ENCODE peak calls at places on chromosomes 13 and 19, in eight cellular contexts. M, Y, A, H, L, G, C and W are unnamed samples. For H3K9me3, the result is how much of the 10 kb centered on the place peaks cover.

GRCh38 chr13:33524086-33524485 is 238.5 kb upstream of the STARD13 start:
- DNase-seq in Y (peak), L (peak), C (no peak), A (no peak), M (no peak), H (no peak), G (no peak), W (no peak)

GRCh38 chr13:102596147-102597028 is at the start of gene TPP2:
- DNase-seq in M (peak), L (peak), A (peak), H (peak), C (peak), G (peak), Y (peak), W (peak)

GRCh38 chr13:100646030-100646673 is 28.4 kb downstream of the TMTC4 start:
- DNase-seq in L (no peak), G (no peak), Y (no peak), M (no peak), C (no peak), A (peak), H (no peak), W (no peak)

GRCh38 chr13:40185393-40185792 is 481.0 kb downstream of the FOXO1 start:
- DNase-seq in C (no peak), H (no peak), L (no peak), G (no peak), Y (no peak), A (no peak), M (no peak), W (no peak)

GRCh38 chr19:2800506-2800905 is 15.2 kb downstream of the THOP1 start:
- DNase-seq in M (no peak), L (no peak), Y (no peak), C (no peak), G (no peak), H (no peak), A (no peak), W (no peak)

GRCh38 chr19:48315712-48316111 is 9.6 kb upstream of the EMP3 start:
- DNase-seq in L (no peak), A (no peak), G (no peak), Y (no peak), H (no peak), C (no peak), M (no peak), W (no peak)

GRCh38 chr19:6590458-6591319 is at the start of gene CD70:
- DNase-seq in M (no peak), Y (peak), L (no peak), C (no peak), H (peak), G (no peak), A (no peak), W (no peak)

GRCh38 chr13:111204438-111205177 is 89.5 kb downstream of the ARHGEF7 start:
- DNase-seq in M (peak), H (no peak), Y (no peak), L (peak), A (peak), G (no peak), C (peak), W (peak)

GRCh38 chr13:93398167-93398566 is 171.6 kb downstream of the GPC6 start:
- DNase-seq in Y (no peak), C (no peak), A (no peak), G (no peak), L (peak), H (no peak), M (no peak), W (no peak)

GRCh38 chr19:30932854-30933253 is 416.4 kb downstream of the TSHZ3 start:
- DNase-seq in A (no peak), G (no peak), L (no peak), Y (no peak), C (no peak), H (no peak), M (no peak), W (no peak)

GRCh38 chr19:13621413-13621812 is 115.1 kb upstream of the CACNA1A start:
- DNase-seq in A (no peak), M (no peak), Y (peak), L (peak), G (no peak), H (no peak), C (no peak), W (no peak)

GRCh38 chr19:18723871-18724377 is 40.4 kb downstream of the CRTC1 start:
- DNase-seq in Y (no peak), L (no peak), C (no peak), G (no peak), A (no peak), H (no peak), M (no peak), W (no peak)

GRCh38 chr19:13996928-13997636 is 9.0 kb downstream of the RFX1 start:
- DNase-seq in C (no peak), M (no peak), H (no peak), Y (no peak), L (no peak), A (no peak), G (no peak), W (no peak)

GRCh38 chr19:32037998-32038732 is 307.2 kb upstream of the ZNF507 start:
- DNase-seq in A (no peak), H (no peak), L (no peak), M (no peak), C (peak), G (no peak), Y (no peak), W (no peak)

GRCh38 chr13:70959376-70959775 is 851.1 kb upstream of the KLHL1 start:
- DNase-seq in C (no peak), M (no peak), Y (no peak), H (no peak), L (no peak), G (no peak), A (no peak), W (no peak)

GRCh38 chr19:41376998-41377365 is 649 bp downstream of the TMEM91 start:
- DNase-seq in L (no peak), M (no peak), H (no peak), A (no peak), Y (no peak), C (no peak), G (no peak), W (no peak)

GRCh38 chr13:32537580-32538233 is 888 bp downstream of the N4BP2L2 start:
- DNase-seq in A (peak), M (peak), L (no peak), G (peak), C (peak), H (no peak), Y (peak), W (no peak)

GRCh38 chr19:41584931-41585330 is 9.0 kb downstream of the CEACAM21 start:
- DNase-seq in G (no peak), M (no peak), H (no peak), L (no peak), A (no peak), Y (no peak), C (no peak), W (no peak)

GRCh38 chr19:54465367-54466109 is 2.0 kb upstream of the LENG9 start:
- DNase-seq in M (no peak), L (no peak), C (peak), H (no peak), A (no peak), G (no peak), Y (no peak), W (no peak)

GRCh38 chr13:40235160-40235796 is 431.2 kb downstream of the FOXO1 start:
- DNase-seq in L (no peak), A (no peak), Y (peak), M (no peak), H (no peak), C (no peak), G (no peak), W (no peak)

GRCh38 chr19:40284501-40285352 is at the start of gene AKT2:
- DNase-seq in G (no peak), M (peak), C (peak), Y (peak), H (peak), L (peak), A (peak), W (no peak)

GRCh38 chr13:46313441-46314257 is 73.4 kb downstream of the RUBCNL start:
- DNase-seq in C (no peak), M (no peak), L (no peak), H (no peak), A (no peak), G (no peak), Y (no peak), W (no peak)

GRCh38 chr13:100544866-100545683 is 43.5 kb downstream of the GGACT start:
- DNase-seq in G (peak), H (no peak), M (peak), C (no peak), A (no peak), L (no peak), Y (no peak), W (peak)

GRCh38 chr13:103466761-103467160 is 400.5 kb upstream of the SLC10A2 start:
- DNase-seq in M (no peak), H (no peak), C (no peak), A (no peak), L (no peak), Y (no peak), G (no peak), W (no peak)

GRCh38 chr19:47494729-47495128 is 10.7 kb upstream of the KPTN start:
- DNase-seq in Y (no peak), L (no peak), A (no peak), H (no peak), C (no peak), G (no peak), M (no peak), W (no peak)

GRCh38 chr19:2306971-2307370 is 983 bp downstream of the LINGO3 start:
- DNase-seq in G (no peak), Y (no peak), A (no peak), L (no peak), H (no peak), C (no peak), M (no peak), W (no peak)

GRCh38 chr19:17777840-17778620 is 16.9 kb upstream of the B3GNT3 start:
- DNase-seq in Y (peak), H (no peak), A (peak), L (peak), M (peak), C (peak), G (peak), W (no peak)

GRCh38 chr13:44818428-44818827 is 170.8 kb downstream of the NUFIP1 start:
- DNase-seq in H (no peak), G (no peak), M (no peak), L (no peak), C (no peak), A (peak), Y (no peak), W (no peak)

GRCh38 chr13:60970736-60971135 is 444.9 kb downstream of the PCDH20 start:
- DNase-seq in M (no peak), A (no peak), Y (no peak), C (no peak), G (no peak), H (no peak), L (no peak), W (no peak)

GRCh38 chr19:41350735-41351338 is 2.9 kb downstream of the TGFB1 start:
- DNase-seq in A (no peak), L (peak), M (no peak), G (no peak), C (no peak), Y (peak), H (no peak), W (no peak)

GRCh38 chr13:37475151-37475550 is 123.4 kb downstream of the POSTN start:
- DNase-seq in H (no peak), A (no peak), L (no peak), M (no peak), G (no peak), Y (no peak), C (no peak), W (no peak)

GRCh38 chr13:36919833-36920611 is at the start of gene SMAD9:
- DNase-seq in C (peak), Y (peak), H (no peak), M (peak), A (peak), L (peak), G (peak), W (peak)

GRCh38 chr19:17391371-17392151 is 2.4 kb downstream of the CCDC194 start:
- DNase-seq in A (no peak), G (no peak), C (no peak), M (no peak), L (no peak), Y (no peak), H (no peak), W (no peak)

GRCh38 chr13:113970810-113971470 is 2.9 kb downstream of the C13orf46 start:
- DNase-seq in C (no peak), M (peak), A (no peak), H (no peak), L (no peak), Y (peak), G (peak), W (peak)

GRCh38 chr19:29878973-29879654 is 62.9 kb upstream of the URI1 start:
- DNase-seq in G (no peak), H (no peak), M (no peak), C (no peak), Y (peak), A (no peak), L (no peak), W (peak)

GRCh38 chr19:5966941-5967340 is 11.0 kb downstream of the RANBP3 start:
- DNase-seq in H (no peak), G (no peak), C (no peak), Y (no peak), L (no peak), M (no peak), A (no peak), W (no peak)

GRCh38 chr19:13865578-13866462 is 11.1 kb upstream of the NANOS3 start:
- DNase-seq in L (peak), C (peak), Y (peak), G (no peak), M (peak), H (no peak), A (no peak), W (no peak)

GRCh38 chr19:10748924-10749434 is 31.1 kb downstream of the DNM2 start:
- DNase-seq in L (peak), G (no peak), Y (peak), C (no peak), H (no peak), M (no peak), A (peak), W (no peak)

GRCh38 chr13:50123002-50123401 is 107.8 kb downstream of the KCNRG start:
- DNase-seq in A (no peak), G (no peak), C (no peak), L (no peak), H (no peak), Y (no peak), M (no peak), W (no peak)

GRCh38 chr19:9413240-9413954 is 22.0 kb downstream of the ZNF266 start:
- DNase-seq in G (no peak), C (no peak), L (no peak), Y (no peak), H (no peak), A (no peak), M (no peak), W (no peak)
- H3K9me3 ChIP-seq in G (half or more), C (half or more), L (half or more), Y (half or more), H (half or more), A (half or more), M (under half), W (half or more)

DNA sequence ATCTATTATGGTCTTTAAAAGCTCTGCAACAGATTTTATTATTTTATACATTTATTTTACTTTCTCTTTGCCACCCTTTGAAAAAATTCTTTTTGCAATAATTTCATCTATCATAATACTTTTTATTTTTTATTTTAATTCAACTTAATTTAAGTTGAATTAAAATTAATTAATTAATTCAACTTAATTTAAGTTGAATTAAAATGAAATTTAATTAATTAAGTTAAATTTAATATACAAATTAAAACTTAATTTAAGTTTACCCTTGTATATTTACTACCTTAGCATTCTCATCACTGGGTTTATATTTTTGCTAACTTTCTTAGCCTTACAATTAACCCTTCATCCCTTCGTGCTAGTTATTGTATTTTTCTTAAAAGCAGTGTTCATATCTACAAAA is 301.4 kb downstream of the SLITRK5 start:
- DNase-seq in M (no peak), H (no peak), C (no peak), L (no peak), Y (no peak), G (no peak), A (no peak), W (no peak)
- H3K9me3 ChIP-seq in M (under half), H (under half), C (under half), L (under half), Y (under half), G (under half), A (under half), W (under half)

DNA sequence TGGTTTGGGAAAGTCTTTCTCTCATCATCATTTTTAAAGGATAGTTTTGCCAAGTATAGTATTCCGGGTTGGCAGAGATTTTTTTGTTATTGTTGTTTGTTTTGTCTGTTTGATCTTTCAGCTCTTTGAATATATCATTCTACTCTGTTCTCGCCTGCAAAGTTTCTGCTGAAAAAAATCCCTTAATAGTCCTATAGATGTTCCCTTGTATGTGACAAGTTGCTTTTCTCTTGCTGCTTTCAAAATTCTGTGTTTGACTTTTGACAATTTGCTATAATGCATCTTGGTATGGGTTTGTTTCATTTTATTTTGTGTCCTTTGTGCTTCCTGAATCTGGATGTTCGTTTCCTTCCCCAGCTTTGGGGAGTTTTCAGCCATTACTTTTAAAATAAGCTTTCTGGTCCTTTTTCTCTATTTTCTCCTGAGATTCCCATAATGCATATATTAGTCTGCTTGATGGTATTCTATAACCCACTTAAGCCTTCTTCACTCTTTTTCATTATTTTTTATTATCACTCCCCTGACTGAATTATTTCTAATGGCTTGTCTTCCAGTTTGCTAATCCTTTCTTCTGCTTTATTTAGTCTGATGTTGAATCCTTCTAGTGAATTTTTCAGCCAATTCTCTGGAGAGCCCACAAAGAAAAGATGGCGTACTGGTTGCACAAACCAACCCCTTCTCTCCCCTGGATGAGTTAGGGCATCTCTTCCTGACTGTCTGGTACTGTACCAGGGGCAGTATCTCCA is 14.6 kb downstream of the ZNF569 start:
- DNase-seq in C (no peak), Y (no peak), A (no peak), H (no peak), L (no peak), M (no peak), G (no peak), W (no peak)
- H3K9me3 ChIP-seq in C (under half), Y (under half), A (half or more), H (half or more), L (half or more), M (under half), G (half or more), W (half or more)

DNA sequence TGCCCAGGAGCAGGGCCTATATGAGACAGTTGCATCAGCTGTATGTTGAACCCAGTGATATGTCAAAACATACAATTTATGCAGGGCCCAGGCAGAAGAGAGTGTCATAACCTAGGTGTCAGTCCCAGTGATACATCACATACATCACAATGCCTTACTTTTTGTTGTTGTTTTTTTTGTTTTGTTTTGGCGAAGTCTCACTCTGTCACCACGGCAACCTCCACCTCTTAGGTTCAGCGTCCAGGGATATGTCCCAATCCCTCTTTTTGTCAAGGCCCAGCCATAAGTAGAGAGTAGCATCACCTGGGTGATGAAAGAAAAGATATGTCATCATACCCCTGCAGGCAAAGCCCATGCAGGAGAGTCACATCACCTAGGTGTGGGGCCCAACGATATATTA is 56.8 kb upstream of the ZNF730 start:
- DNase-seq in C (no peak), M (no peak), H (no peak), A (no peak), G (no peak), Y (no peak), L (no peak), W (no peak)
- H3K9me3 ChIP-seq in C (under half), M (under half), H (under half), A (under half), G (under half), Y (under half), L (under half), W (under half)

GRCh38 chr19:389935-390289 is 19.0 kb downstream of the C2CD4C start:
- DNase-seq in C (no peak), A (no peak), L (no peak), M (no peak), H (no peak), Y (no peak), G (no peak), W (no peak)
- H3K9me3 ChIP-seq in C (under half), A (under half), L (under half), M (under half), H (under half), Y (under half), G (under half), W (under half)

GRCh38 chr19:56837004-56837403 is 3.5 kb downstream of the PEG3 start:
- DNase-seq in Y (no peak), M (peak), L (no peak), C (peak), G (no peak), H (no peak), A (no peak), W (no peak)

GRCh38 chr19:56838930-56839664 is 1.4 kb downstream of the PEG3 start:
- DNase-seq in L (peak), H (no peak), M (peak), G (peak), C (peak), A (no peak), Y (no peak), W (peak)

GRCh38 chr19:56838680-56838929 is 1.9 kb downstream of the PEG3 start:
- DNase-seq in A (no peak), M (no peak), C (no peak), Y (no peak), H (no peak), L (no peak), G (no peak), W (no peak)

GRCh38 chr19:56837492-56837891 is 3.0 kb downstream of the PEG3 start:
- DNase-seq in G (peak), H (no peak), M (peak), C (peak), A (no peak), Y (no peak), L (no peak), W (peak)

DNA sequence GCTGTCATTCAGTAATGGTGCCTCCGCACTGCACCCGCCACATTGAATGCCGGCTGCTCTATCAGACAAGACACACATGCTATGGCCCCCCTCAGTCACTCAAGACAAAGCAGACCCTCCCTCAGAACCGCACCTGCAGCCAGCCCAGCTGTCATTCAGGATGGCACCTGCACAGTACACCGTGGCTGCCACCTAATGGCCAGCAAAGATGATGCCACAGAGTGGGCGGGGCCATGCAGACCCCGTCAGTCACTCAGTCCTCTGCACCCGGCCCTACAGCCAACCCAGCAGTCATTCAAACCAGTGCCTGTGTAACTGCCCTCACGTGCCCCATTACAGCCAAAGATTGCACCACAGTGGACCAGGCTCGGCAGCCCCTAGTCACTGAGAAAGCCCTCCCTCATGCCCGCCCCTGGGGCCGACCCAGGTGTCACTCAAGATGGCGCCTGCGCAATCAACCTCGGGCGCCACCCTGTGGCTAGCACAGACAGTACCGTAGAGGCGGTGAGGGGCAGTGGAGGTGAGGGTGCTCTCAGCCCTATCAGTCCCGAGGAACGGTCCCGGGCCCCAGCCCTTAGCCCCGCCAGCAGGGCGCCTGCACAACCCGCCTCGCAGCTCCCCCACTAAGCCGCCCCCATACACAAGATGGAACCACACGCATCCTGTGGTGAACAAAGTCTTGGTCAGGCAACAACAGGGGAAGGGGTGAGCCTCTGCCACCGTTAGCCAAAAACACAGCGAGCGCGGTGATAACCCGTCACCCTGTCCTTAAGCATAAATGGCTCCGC is 2.4 kb downstream of the PEG3 start:
- DNase-seq in H (no peak), L (no peak), G (peak), C (peak), A (no peak), M (peak), Y (no peak), W (peak)
- H3K9me3 ChIP-seq in H (under half), L (under half), G (under half), C (under half), A (under half), M (under half), Y (under half), W (under half)